ENCODE peak calls at places on chromosome 7, in nine cellular contexts. One of them, this sample, is unnamed.
A peak's percentile ranks its signal among the peaks of the same experiment; 100 is the strongest.

GRCh38 chr7:79452495-79453265 is 787 bp downstream of the MAGI2 start:
- DNase-seq in lower lobe of right lung: peak; percentile 42
- DNase-seq in RWPE1: peak; percentile 13
- DNase-seq in cardiac muscle cell: peak; percentile 62
- DNase-seq in adrenal gland: peak; percentile 45
- DNase-seq in mesendoderm: peak; percentile 37
- DNase-seq in neural progenitor cell: peak; percentile 37
- DNase-seq in naive thymus-derived CD4-positive, alpha-beta T cell: no peak
- DNase-seq in SK-N-SH: peak; percentile 61
- DNase-seq in this sample: peak; percentile 16

GRCh38 chr7:15889501-15889900 is 203.0 kb upstream of the MEOX2 start:
- DNase-seq in lower lobe of right lung: no peak
- DNase-seq in RWPE1: no peak
- DNase-seq in cardiac muscle cell: peak; percentile 13
- DNase-seq in adrenal gland: peak; percentile 21
- DNase-seq in mesendoderm: peak; percentile 56
- DNase-seq in neural progenitor cell: peak; percentile 41
- DNase-seq in naive thymus-derived CD4-positive, alpha-beta T cell: no peak
- DNase-seq in SK-N-SH: peak; percentile 6
- DNase-seq in this sample: no peak

GRCh38 chr7:112371721-112372120 is 78.5 kb upstream of the IFRD1 start:
- DNase-seq in lower lobe of right lung: no peak
- DNase-seq in RWPE1: no peak
- DNase-seq in cardiac muscle cell: peak; percentile 3
- DNase-seq in adrenal gland: no peak
- DNase-seq in mesendoderm: no peak
- DNase-seq in neural progenitor cell: no peak
- DNase-seq in naive thymus-derived CD4-positive, alpha-beta T cell: no peak
- DNase-seq in SK-N-SH: no peak
- DNase-seq in this sample: no peak

GRCh38 chr7:85573346-85573745 is 386.5 kb upstream of the SEMA3D start:
- DNase-seq in lower lobe of right lung: no peak
- DNase-seq in RWPE1: no peak
- DNase-seq in cardiac muscle cell: no peak
- DNase-seq in adrenal gland: no peak
- DNase-seq in mesendoderm: no peak
- DNase-seq in neural progenitor cell: no peak
- DNase-seq in naive thymus-derived CD4-positive, alpha-beta T cell: no peak
- DNase-seq in SK-N-SH: no peak
- DNase-seq in this sample: no peak

GRCh38 chr7:13945670-13946069 is 43.8 kb downstream of the ETV1 start:
- DNase-seq in lower lobe of right lung: no peak
- DNase-seq in RWPE1: no peak
- DNase-seq in cardiac muscle cell: peak; percentile 42
- DNase-seq in adrenal gland: no peak
- DNase-seq in mesendoderm: no peak
- DNase-seq in neural progenitor cell: no peak
- DNase-seq in naive thymus-derived CD4-positive, alpha-beta T cell: no peak
- DNase-seq in SK-N-SH: peak; percentile 72
- DNase-seq in this sample: no peak

GRCh38 chr7:23474098-23474828 is 4.0 kb upstream of the IGF2BP3 start:
- DNase-seq in lower lobe of right lung: peak; percentile 79
- DNase-seq in RWPE1: peak; percentile 98
- DNase-seq in cardiac muscle cell: peak; percentile 98
- DNase-seq in adrenal gland: no peak
- DNase-seq in mesendoderm: peak; percentile 100
- DNase-seq in neural progenitor cell: peak; percentile 99
- DNase-seq in naive thymus-derived CD4-positive, alpha-beta T cell: peak; percentile 24
- DNase-seq in SK-N-SH: peak; percentile 94
- DNase-seq in this sample: peak; percentile 60

GRCh38 chr7:121083138-121083789 is 94.8 kb downstream of the CPED1 start:
- DNase-seq in lower lobe of right lung: no peak
- DNase-seq in RWPE1: peak; percentile 49
- DNase-seq in cardiac muscle cell: peak; percentile 51
- DNase-seq in adrenal gland: no peak
- DNase-seq in mesendoderm: no peak
- DNase-seq in neural progenitor cell: no peak
- DNase-seq in naive thymus-derived CD4-positive, alpha-beta T cell: no peak
- DNase-seq in SK-N-SH: no peak
- DNase-seq in this sample: no peak

GRCh38 chr7:64878684-64879083 is 24.4 kb upstream of the ZNF273 start:
- DNase-seq in lower lobe of right lung: no peak
- DNase-seq in RWPE1: no peak
- DNase-seq in cardiac muscle cell: no peak
- DNase-seq in adrenal gland: peak; percentile 35
- DNase-seq in mesendoderm: no peak
- DNase-seq in neural progenitor cell: no peak
- DNase-seq in naive thymus-derived CD4-positive, alpha-beta T cell: no peak
- DNase-seq in SK-N-SH: peak; percentile 11
- DNase-seq in this sample: no peak

GRCh38 chr7:128939861-128940410 is 2.2 kb downstream of the IRF5 start:
- DNase-seq in lower lobe of right lung: peak; percentile 60
- DNase-seq in RWPE1: no peak
- DNase-seq in cardiac muscle cell: no peak
- DNase-seq in adrenal gland: no peak
- DNase-seq in mesendoderm: no peak
- DNase-seq in neural progenitor cell: no peak
- DNase-seq in naive thymus-derived CD4-positive, alpha-beta T cell: no peak
- DNase-seq in SK-N-SH: peak; percentile 47
- DNase-seq in this sample: no peak

GRCh38 chr7:3283130-3283704 is 17.8 kb upstream of the SDK1 start:
- DNase-seq in lower lobe of right lung: no peak
- DNase-seq in RWPE1: peak; percentile 67
- DNase-seq in cardiac muscle cell: no peak
- DNase-seq in adrenal gland: no peak
- DNase-seq in mesendoderm: no peak
- DNase-seq in neural progenitor cell: no peak
- DNase-seq in naive thymus-derived CD4-positive, alpha-beta T cell: no peak
- DNase-seq in SK-N-SH: no peak
- DNase-seq in this sample: no peak

GRCh38 chr7:114622189-114622588 is 207.6 kb downstream of the FOXP2 start:
- DNase-seq in lower lobe of right lung: no peak
- DNase-seq in RWPE1: no peak
- DNase-seq in cardiac muscle cell: no peak
- DNase-seq in adrenal gland: no peak
- DNase-seq in mesendoderm: no peak
- DNase-seq in neural progenitor cell: no peak
- DNase-seq in naive thymus-derived CD4-positive, alpha-beta T cell: no peak
- DNase-seq in SK-N-SH: no peak
- DNase-seq in this sample: no peak

GRCh38 chr7:44287488-44288380 is 37.7 kb downstream of the CAMK2B start:
- DNase-seq in lower lobe of right lung: peak; percentile 42
- DNase-seq in RWPE1: no peak
- DNase-seq in cardiac muscle cell: no peak
- DNase-seq in adrenal gland: peak; percentile 4
- DNase-seq in mesendoderm: no peak
- DNase-seq in neural progenitor cell: no peak
- DNase-seq in naive thymus-derived CD4-positive, alpha-beta T cell: peak; percentile 3
- DNase-seq in SK-N-SH: peak; percentile 29
- DNase-seq in this sample: peak; percentile 6

GRCh38 chr7:30863694-30864011 is 48.0 kb upstream of the AQP1 start:
- DNase-seq in lower lobe of right lung: no peak
- DNase-seq in RWPE1: no peak
- DNase-seq in cardiac muscle cell: peak; percentile 55
- DNase-seq in adrenal gland: no peak
- DNase-seq in mesendoderm: no peak
- DNase-seq in neural progenitor cell: no peak
- DNase-seq in naive thymus-derived CD4-positive, alpha-beta T cell: no peak
- DNase-seq in SK-N-SH: no peak
- DNase-seq in this sample: no peak

GRCh38 chr7:148698397-148699023 is at the start of gene CUL1:
- DNase-seq in lower lobe of right lung: peak; percentile 93
- DNase-seq in RWPE1: peak; percentile 50
- DNase-seq in cardiac muscle cell: peak; percentile 85
- DNase-seq in adrenal gland: peak; percentile 88
- DNase-seq in mesendoderm: peak; percentile 75
- DNase-seq in neural progenitor cell: peak; percentile 89
- DNase-seq in naive thymus-derived CD4-positive, alpha-beta T cell: peak; percentile 74
- DNase-seq in SK-N-SH: peak; percentile 93
- DNase-seq in this sample: peak; percentile 91

GRCh38 chr7:146878901-146879300 is 762.3 kb downstream of the CNTNAP2 start:
- DNase-seq in lower lobe of right lung: no peak
- DNase-seq in RWPE1: no peak
- DNase-seq in cardiac muscle cell: no peak
- DNase-seq in adrenal gland: no peak
- DNase-seq in mesendoderm: no peak
- DNase-seq in neural progenitor cell: no peak
- DNase-seq in naive thymus-derived CD4-positive, alpha-beta T cell: no peak
- DNase-seq in SK-N-SH: no peak
- DNase-seq in this sample: no peak

GRCh38 chr7:54563329-54563916 is 21.2 kb downstream of the VSTM2A start:
- DNase-seq in lower lobe of right lung: no peak
- DNase-seq in RWPE1: no peak
- DNase-seq in cardiac muscle cell: no peak
- DNase-seq in adrenal gland: no peak
- DNase-seq in mesendoderm: no peak
- DNase-seq in neural progenitor cell: peak; percentile 9
- DNase-seq in naive thymus-derived CD4-positive, alpha-beta T cell: no peak
- DNase-seq in SK-N-SH: no peak
- DNase-seq in this sample: no peak

GRCh38 chr7:41463770-41464470 is 239.0 kb downstream of the INHBA start:
- DNase-seq in lower lobe of right lung: no peak
- DNase-seq in RWPE1: no peak
- DNase-seq in cardiac muscle cell: no peak
- DNase-seq in adrenal gland: no peak
- DNase-seq in mesendoderm: no peak
- DNase-seq in neural progenitor cell: no peak
- DNase-seq in naive thymus-derived CD4-positive, alpha-beta T cell: no peak
- DNase-seq in SK-N-SH: no peak
- DNase-seq in this sample: no peak

GRCh38 chr7:41459623-41460256 is 243.2 kb downstream of the INHBA start:
- DNase-seq in lower lobe of right lung: no peak
- DNase-seq in RWPE1: no peak
- DNase-seq in cardiac muscle cell: no peak
- DNase-seq in adrenal gland: no peak
- DNase-seq in mesendoderm: no peak
- DNase-seq in neural progenitor cell: no peak
- DNase-seq in naive thymus-derived CD4-positive, alpha-beta T cell: no peak
- DNase-seq in SK-N-SH: no peak
- DNase-seq in this sample: no peak

GRCh38 chr7:41459183-41459582 is 243.7 kb downstream of the INHBA start:
- DNase-seq in lower lobe of right lung: no peak
- DNase-seq in RWPE1: no peak
- DNase-seq in cardiac muscle cell: no peak
- DNase-seq in adrenal gland: no peak
- DNase-seq in mesendoderm: no peak
- DNase-seq in neural progenitor cell: no peak
- DNase-seq in naive thymus-derived CD4-positive, alpha-beta T cell: no peak
- DNase-seq in SK-N-SH: no peak
- DNase-seq in this sample: no peak

DNA sequence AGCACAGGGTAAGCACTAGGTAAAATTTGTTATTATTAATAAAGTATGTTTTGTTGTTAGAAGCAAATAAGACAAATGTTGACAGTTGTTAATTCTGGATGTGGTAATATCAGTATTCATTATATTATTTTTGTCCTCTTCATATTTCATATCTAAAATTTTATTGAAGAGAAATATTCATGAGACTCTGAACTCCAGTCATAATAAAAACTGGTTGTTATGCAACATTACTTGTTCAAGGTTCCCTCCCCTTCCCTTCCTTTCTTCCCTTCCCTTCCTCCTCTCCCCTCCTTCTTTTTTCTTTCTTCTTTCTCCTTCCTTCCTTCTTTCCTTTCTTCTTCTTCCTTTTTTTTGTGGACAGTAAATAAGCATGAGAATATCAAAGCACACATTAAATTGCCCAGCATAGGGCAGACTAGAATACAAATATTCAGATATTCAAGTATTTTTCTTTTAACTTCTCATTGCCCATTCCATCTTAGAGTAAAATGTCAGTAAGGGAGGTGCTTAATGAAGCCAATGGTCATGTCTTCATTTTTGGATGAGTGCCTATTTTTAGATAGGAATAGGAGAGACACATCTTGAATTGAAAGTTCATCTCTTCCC is 245.0 kb downstream of the INHBA start:
- DNase-seq in lower lobe of right lung: no peak
- DNase-seq in RWPE1: no peak
- DNase-seq in cardiac muscle cell: no peak
- DNase-seq in adrenal gland: no peak
- DNase-seq in mesendoderm: no peak
- DNase-seq in neural progenitor cell: no peak
- DNase-seq in naive thymus-derived CD4-positive, alpha-beta T cell: no peak
- DNase-seq in SK-N-SH: no peak
- DNase-seq in this sample: no peak
- H3K27ac ChIP-seq in lower lobe of right lung: no peak overlapping the region
- H3K27ac ChIP-seq in RWPE1: no peak overlapping the region
- H3K27ac ChIP-seq in cardiac muscle cell: no peak overlapping the region
- H3K27ac ChIP-seq in adrenal gland: no peak overlapping the region
- H3K27ac ChIP-seq in mesendoderm: no peak overlapping the region
- H3K27ac ChIP-seq in neural progenitor cell: no peak overlapping the region
- H3K27ac ChIP-seq in naive thymus-derived CD4-positive, alpha-beta T cell: no peak overlapping the region
- H3K27ac ChIP-seq in SK-N-SH: no peak overlapping the region
- H3K27ac ChIP-seq in this sample: no peak overlapping the region

GRCh38 chr7:8260871-8261707 is 878 bp downstream of the ICA1 start:
- DNase-seq in lower lobe of right lung: peak; percentile 70
- DNase-seq in RWPE1: peak; percentile 49
- DNase-seq in cardiac muscle cell: peak; percentile 2
- DNase-seq in adrenal gland: peak; percentile 50
- DNase-seq in mesendoderm: peak; percentile 25
- DNase-seq in neural progenitor cell: peak; percentile 20
- DNase-seq in naive thymus-derived CD4-positive, alpha-beta T cell: no peak
- DNase-seq in SK-N-SH: peak; percentile 74
- DNase-seq in this sample: peak; percentile 67
- H3K27ac ChIP-seq in lower lobe of right lung: peak overlapping the region; percentile 91
- H3K27ac ChIP-seq in RWPE1: no peak overlapping the region
- H3K27ac ChIP-seq in cardiac muscle cell: no peak overlapping the region
- H3K27ac ChIP-seq in adrenal gland: peak overlapping the region; percentile 86
- H3K27ac ChIP-seq in mesendoderm: no peak overlapping the region
- H3K27ac ChIP-seq in neural progenitor cell: no peak overlapping the region
- H3K27ac ChIP-seq in naive thymus-derived CD4-positive, alpha-beta T cell: no peak overlapping the region
- H3K27ac ChIP-seq in SK-N-SH: peak overlapping the region; percentile 100
- H3K27ac ChIP-seq in this sample: peak overlapping the region; percentile 96

DNA sequence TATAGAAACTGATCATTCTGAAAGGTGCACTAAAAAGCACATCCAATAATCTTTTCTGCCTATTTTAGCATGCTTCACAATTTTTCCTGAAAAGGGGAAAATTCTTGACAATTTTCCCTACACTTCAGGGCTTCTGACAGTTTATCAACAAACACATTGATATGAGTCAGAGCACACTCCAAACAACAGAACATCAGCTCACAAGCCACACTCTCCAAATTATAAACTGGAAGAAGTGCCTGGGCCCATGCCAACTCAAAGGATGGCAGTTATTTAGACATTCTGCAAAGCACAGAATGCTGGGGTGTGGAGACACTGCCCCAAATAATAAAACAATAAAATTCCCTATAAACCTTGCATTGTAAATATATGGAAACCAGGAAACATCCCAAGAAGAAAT is 90.8 kb downstream of the ELAPOR2 start:
- DNase-seq in lower lobe of right lung: no peak
- DNase-seq in RWPE1: no peak
- DNase-seq in cardiac muscle cell: no peak
- DNase-seq in adrenal gland: no peak
- DNase-seq in mesendoderm: no peak
- DNase-seq in neural progenitor cell: no peak
- DNase-seq in naive thymus-derived CD4-positive, alpha-beta T cell: no peak
- DNase-seq in SK-N-SH: no peak
- DNase-seq in this sample: no peak
- H3K27ac ChIP-seq in lower lobe of right lung: no peak overlapping the region
- H3K27ac ChIP-seq in RWPE1: no peak overlapping the region
- H3K27ac ChIP-seq in cardiac muscle cell: no peak overlapping the region
- H3K27ac ChIP-seq in adrenal gland: no peak overlapping the region
- H3K27ac ChIP-seq in mesendoderm: no peak overlapping the region
- H3K27ac ChIP-seq in neural progenitor cell: no peak overlapping the region
- H3K27ac ChIP-seq in naive thymus-derived CD4-positive, alpha-beta T cell: no peak overlapping the region
- H3K27ac ChIP-seq in SK-N-SH: peak overlapping the region; percentile 22
- H3K27ac ChIP-seq in this sample: no peak overlapping the region

GRCh38 chr7:94182721-94183120 is 178.6 kb upstream of the BET1 start:
- DNase-seq in lower lobe of right lung: no peak
- DNase-seq in RWPE1: no peak
- DNase-seq in cardiac muscle cell: peak; percentile 28
- DNase-seq in adrenal gland: no peak
- DNase-seq in mesendoderm: no peak
- DNase-seq in neural progenitor cell: no peak
- DNase-seq in naive thymus-derived CD4-positive, alpha-beta T cell: no peak
- DNase-seq in SK-N-SH: no peak
- DNase-seq in this sample: no peak
- H3K27ac ChIP-seq in lower lobe of right lung: peak overlapping the region; percentile 70
- H3K27ac ChIP-seq in RWPE1: peak overlapping the region; percentile 91
- H3K27ac ChIP-seq in cardiac muscle cell: no peak overlapping the region
- H3K27ac ChIP-seq in adrenal gland: peak overlapping the region; percentile 69
- H3K27ac ChIP-seq in mesendoderm: no peak overlapping the region
- H3K27ac ChIP-seq in neural progenitor cell: no peak overlapping the region
- H3K27ac ChIP-seq in naive thymus-derived CD4-positive, alpha-beta T cell: no peak overlapping the region
- H3K27ac ChIP-seq in SK-N-SH: peak overlapping the region; percentile 81
- H3K27ac ChIP-seq in this sample: peak overlapping the region; percentile 80

This sample was measured in left ventricle myocardium inferior.